ENCODE peak calls at places on chromosomes 7 and 10, in six cellular contexts. C, N, L, S, Y and Q are unnamed samples. For H3K36me3 and H3K9me3, the result is how much of the 10 kb centered on the place peaks cover.

GRCh38 chr7:5615190-5616070 is 166.0 kb downstream of the RNF216 start:
- DNase-seq in C (no peak), N (no peak), L (no peak), S (no peak), Y (peak), Q (no peak)

GRCh38 chr7:28176174-28176573 is 4.4 kb downstream of the JAZF1 start:
- DNase-seq in C (no peak), N (peak), L (no peak), S (no peak), Y (no peak), Q (no peak)

GRCh38 chr10:42983595-42983990 is 93.3 kb upstream of the RET start:
- DNase-seq in C (no peak), N (no peak), L (no peak), S (no peak), Y (no peak), Q (no peak)

GRCh38 chr7:103632972-103633371 is 187.0 kb upstream of the SLC26A5 start:
- DNase-seq in C (no peak), N (no peak), L (no peak), S (no peak), Y (peak), Q (no peak)

GRCh38 chr7:25708211-25708610 is 443.8 kb upstream of the NFE2L3 start:
- DNase-seq in C (no peak), N (no peak), L (no peak), S (no peak), Y (no peak), Q (no peak)

GRCh38 chr7:64755881-64756280 is 38.3 kb upstream of the ZNF138 start:
- DNase-seq in C (no peak), N (no peak), L (no peak), S (no peak), Y (no peak), Q (no peak)

GRCh38 chr10:77041636-77042258 is 595.9 kb downstream of the KCNMA1 start:
- DNase-seq in C (no peak), N (no peak), L (no peak), S (no peak), Y (no peak), Q (no peak)

GRCh38 chr10:127734753-127735152 is 2.2 kb upstream of the FOXI2 start:
- DNase-seq in C (no peak), N (no peak), L (peak), S (no peak), Y (no peak), Q (no peak)

GRCh38 chr10:100654835-100655759 is 90.3 kb upstream of the PAX2 start:
- DNase-seq in C (no peak), N (no peak), L (peak), S (no peak), Y (no peak), Q (no peak)

GRCh38 chr7:3404490-3404889 is 103.4 kb downstream of the SDK1 start:
- DNase-seq in C (no peak), N (peak), L (no peak), S (no peak), Y (peak), Q (peak)

GRCh38 chr10:63711361-63711760 is 190.2 kb downstream of the REEP3 start:
- DNase-seq in C (peak), N (peak), L (peak), S (no peak), Y (peak), Q (no peak)

GRCh38 chr7:44964831-44965440 is 13.9 kb downstream of the MYO1G start:
- DNase-seq in C (no peak), N (no peak), L (no peak), S (peak), Y (no peak), Q (no peak)

GRCh38 chr7:79332091-79332490 is 121.4 kb downstream of the MAGI2 start:
- DNase-seq in C (no peak), N (no peak), L (no peak), S (no peak), Y (peak), Q (peak)

GRCh38 chr7:41974835-41975234 is 262.2 kb downstream of the GLI3 start:
- DNase-seq in C (no peak), N (no peak), L (no peak), S (no peak), Y (no peak), Q (no peak)
- H3K36me3 ChIP-seq in C (under half), N (under half), L (under half), S (under half), Y (under half), Q (under half)

GRCh38 chr7:105580022-105580740 is 1.1 kb downstream of the EFCAB10 start:
- DNase-seq in C (no peak), N (no peak), L (no peak), S (no peak), Y (peak), Q (no peak)

GRCh38 chr7:105583061-105583460 is 1.8 kb upstream of the EFCAB10 start:
- DNase-seq in C (no peak), N (no peak), L (no peak), S (no peak), Y (no peak), Q (no peak)

GRCh38 chr7:105578496-105578895 is 2.8 kb downstream of the EFCAB10 start:
- DNase-seq in C (no peak), N (no peak), L (no peak), S (no peak), Y (no peak), Q (peak)

GRCh38 chr7:105584165-105584564 is 2.9 kb upstream of the EFCAB10 start:
- DNase-seq in C (no peak), N (no peak), L (no peak), S (no peak), Y (no peak), Q (no peak)

DNA sequence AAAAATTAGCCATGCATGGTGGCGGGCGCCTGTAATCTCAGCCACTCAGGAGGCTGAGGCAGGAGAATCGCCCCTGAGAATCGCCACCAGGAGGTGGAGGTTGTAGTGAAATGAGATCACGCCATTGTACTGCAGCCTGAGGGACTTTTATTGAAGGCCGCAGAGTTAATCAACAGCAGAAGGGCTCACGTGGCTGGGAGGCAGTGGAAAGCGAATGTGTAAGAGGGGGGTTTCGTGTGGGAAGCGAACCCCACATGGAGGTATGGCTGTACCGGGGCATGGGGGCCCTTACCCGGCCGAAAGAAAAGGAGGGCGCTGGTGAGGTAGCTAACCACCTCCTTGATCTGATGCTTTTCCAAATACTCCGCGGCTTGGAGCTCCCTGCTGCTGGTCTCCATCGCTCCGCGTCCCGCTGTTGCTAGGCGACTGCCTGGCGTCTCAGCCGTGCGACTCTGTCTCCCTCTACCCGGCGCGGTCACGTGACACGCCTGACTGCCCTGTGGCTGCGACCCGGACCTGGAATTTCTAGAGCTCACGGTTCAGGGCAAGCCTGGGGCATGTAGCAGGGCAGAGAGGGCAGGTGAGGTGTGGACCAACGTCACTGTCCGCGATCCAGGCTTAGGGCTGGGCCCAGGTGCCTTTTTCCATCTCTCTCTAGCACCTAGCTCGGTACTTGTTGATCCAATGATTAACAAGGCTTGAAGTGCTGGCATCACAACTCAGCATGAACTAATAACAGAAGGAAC is at the start of gene EFCAB10:
- DNase-seq in C (peak), N (peak), L (peak), S (peak), Y (no peak), Q (peak)
- H3K4me3 ChIP-seq in C (no peak), N (peak), L (peak), S (peak), Y (no peak), Q (peak)

DNA sequence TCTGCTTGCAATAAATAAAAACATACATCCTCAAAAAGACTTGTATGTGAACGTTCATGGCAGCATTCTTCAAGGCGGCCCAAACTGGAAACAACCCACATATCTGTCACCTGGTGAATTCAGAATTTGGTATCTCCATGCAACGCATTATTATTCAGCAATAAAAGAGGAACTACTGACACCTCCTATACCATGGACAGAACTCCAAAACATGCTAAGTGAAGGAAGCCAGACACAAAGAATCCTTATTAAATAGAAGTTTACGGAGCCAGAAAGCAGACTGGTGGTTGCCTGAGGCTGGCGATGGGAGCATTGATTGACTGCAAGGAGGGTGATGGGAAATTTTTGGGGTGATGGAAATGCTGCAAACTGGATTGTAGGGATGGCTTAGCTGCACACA is 530.8 kb upstream of the DPP6 start:
- DNase-seq in C (no peak), N (no peak), L (no peak), S (no peak), Y (no peak), Q (no peak)
- H3K9me3 ChIP-seq in C (under half), N (under half), L (under half), S (under half), Y (under half), Q (under half)

GRCh38 chr7:140704205-140704604 is 7.7 kb downstream of the NDUFB2 start:
- DNase-seq in C (no peak), N (no peak), L (no peak), S (no peak), Y (no peak), Q (no peak)
- H3K36me3 ChIP-seq in C (under half), N (under half), L (under half), S (under half), Y (under half), Q (under half)

DNA sequence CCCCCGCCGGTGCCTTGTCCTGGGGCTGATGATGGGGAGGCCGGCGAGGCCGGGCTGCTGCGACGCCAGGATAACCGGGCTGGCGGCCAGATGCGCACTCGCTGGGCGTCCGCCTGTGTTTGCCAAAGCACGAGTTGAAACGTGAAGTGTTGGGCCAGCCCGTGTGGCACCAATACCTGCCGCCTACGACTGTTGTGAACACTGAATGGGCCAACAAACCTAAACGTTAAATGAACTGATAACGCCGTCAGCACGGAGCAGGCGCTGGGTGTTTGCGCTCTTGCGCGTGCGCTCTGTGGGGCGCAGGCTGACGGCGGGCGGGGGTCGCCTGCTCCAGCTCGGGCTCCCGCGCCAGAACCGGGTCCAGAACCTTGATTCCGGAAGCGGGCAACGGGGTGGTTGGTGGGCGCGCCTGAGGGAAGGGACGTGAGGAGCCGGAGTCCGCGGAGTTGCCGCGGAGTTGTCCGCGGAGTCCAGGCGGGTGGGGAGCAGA is 662 bp downstream of the CYP2E1 start:
- DNase-seq in C (no peak), N (no peak), L (no peak), S (no peak), Y (no peak), Q (peak)
- H3K4me3 ChIP-seq in C (no peak), N (no peak), L (no peak), S (no peak), Y (peak), Q (peak)